ENCODE peak calls at places on chromosomes 1 and 21, in nine cellular contexts. X, O, Q, L, K, N, P, F and S are unnamed samples.

GRCh38 chr1:2632561-2633361 is at the start of gene MMEL1:
- DNase-seq in X (no peak), O (no peak), Q (no peak), L (no peak), K (no peak), N (no peak), P (no peak), F (no peak), S (no peak)

GRCh38 chr1:106268070-106268469 is 788.4 kb upstream of the PRMT6 start:
- DNase-seq in X (no peak), O (peak), Q (no peak), L (no peak), K (no peak), N (no peak), P (no peak), F (no peak), S (no peak)

GRCh38 chr1:166852918-166853317 is 13.6 kb downstream of the POGK start:
- DNase-seq in X (no peak), O (no peak), Q (no peak), L (no peak), K (no peak), N (no peak), P (no peak), F (no peak), S (no peak)

GRCh38 chr1:17239420-17239819 is 9.5 kb upstream of the PADI3 start:
- DNase-seq in X (peak), O (peak), Q (peak), L (peak), K (no peak), N (no peak), P (peak), F (peak), S (peak)

GRCh38 chr1:3359346-3360157 is 94.9 kb upstream of the ARHGEF16 start:
- DNase-seq in X (no peak), O (no peak), Q (no peak), L (no peak), K (no peak), N (no peak), P (no peak), F (no peak), S (no peak)

GRCh38 chr1:32538887-32539583 is at the start of gene ZBTB8A:
- DNase-seq in X (no peak), O (no peak), Q (peak), L (peak), K (no peak), N (no peak), P (peak), F (no peak), S (peak)

GRCh38 chr1:108503062-108503740 is 53.1 kb downstream of the NBPF6 start:
- DNase-seq in X (no peak), O (no peak), Q (no peak), L (peak), K (no peak), N (no peak), P (peak), F (no peak), S (peak)

GRCh38 chr1:65393345-65393744 is 27.1 kb upstream of the LEPR start:
- DNase-seq in X (peak), O (no peak), Q (peak), L (peak), K (no peak), N (no peak), P (peak), F (no peak), S (peak)

GRCh38 chr1:10932088-10932487 is 80.4 kb upstream of the TARDBP start:
- DNase-seq in X (no peak), O (no peak), Q (no peak), L (no peak), K (no peak), N (no peak), P (no peak), F (no peak), S (no peak)

GRCh38 chr1:169288011-169288414 is 79.6 kb downstream of the NME7 start:
- DNase-seq in X (no peak), O (no peak), Q (no peak), L (peak), K (no peak), N (no peak), P (no peak), F (no peak), S (peak)

GRCh38 chr1:31886866-31887265 is 51.3 kb downstream of the PTP4A2 start:
- DNase-seq in X (no peak), O (no peak), Q (no peak), L (no peak), K (no peak), N (no peak), P (no peak), F (no peak), S (no peak)

GRCh38 chr1:40844887-40845878 is 17.0 kb downstream of the CITED4 start:
- DNase-seq in X (no peak), O (no peak), Q (no peak), L (no peak), K (no peak), N (no peak), P (no peak), F (no peak), S (no peak)

GRCh38 chr1:231707407-231707806 is 80.8 kb downstream of the DISC1 start:
- DNase-seq in X (no peak), O (no peak), Q (no peak), L (no peak), K (no peak), N (no peak), P (no peak), F (no peak), S (no peak)

GRCh38 chr1:38235705-38236104 is 189.1 kb upstream of the POU3F1 start:
- DNase-seq in X (peak), O (no peak), Q (no peak), L (peak), K (no peak), N (no peak), P (peak), F (no peak), S (peak)

GRCh38 chr21:44331650-44332306 is 7.4 kb downstream of the CFAP410 start:
- DNase-seq in X (peak), O (no peak), Q (no peak), L (no peak), K (no peak), N (no peak), P (no peak), F (no peak), S (peak)

GRCh38 chr1:182739545-182739944 is 50.0 kb upstream of the NPL start:
- DNase-seq in X (no peak), O (no peak), Q (no peak), L (no peak), K (no peak), N (no peak), P (no peak), F (peak), S (no peak)

GRCh38 chr1:64569376-64569775 is 99.4 kb downstream of the CACHD1 start:
- DNase-seq in X (no peak), O (no peak), Q (no peak), L (no peak), K (no peak), N (no peak), P (no peak), F (no peak), S (no peak)

GRCh38 chr21:34603002-34603709 is 11.8 kb downstream of the RCAN1 start:
- DNase-seq in X (peak), O (peak), Q (peak), L (peak), K (no peak), N (peak), P (peak), F (peak), S (peak)

GRCh38 chr1:99503276-99503747 is 142.6 kb upstream of the PALMD start:
- DNase-seq in X (peak), O (no peak), Q (no peak), L (peak), K (no peak), N (no peak), P (no peak), F (no peak), S (peak)

GRCh38 chr1:36070349-36070748 is 13.5 kb upstream of the TEKT2 start:
- DNase-seq in X (no peak), O (no peak), Q (no peak), L (no peak), K (no peak), N (no peak), P (no peak), F (no peak), S (no peak)

GRCh38 chr1:214123061-214123784 is 135.4 kb downstream of the PROX1 start:
- DNase-seq in X (peak), O (peak), Q (peak), L (peak), K (no peak), N (no peak), P (peak), F (peak), S (peak)

GRCh38 chr1:35572296-35572695 is 818 bp upstream of the TFAP2E start:
- DNase-seq in X (no peak), O (no peak), Q (no peak), L (no peak), K (no peak), N (no peak), P (no peak), F (no peak), S (no peak)

GRCh38 chr1:189693140-189693539 is 784.5 kb downstream of the BRINP3 start:
- DNase-seq in X (no peak), O (no peak), Q (no peak), L (peak), K (no peak), N (no peak), P (no peak), F (no peak), S (no peak)

GRCh38 chr1:99682291-99682751 is 36.4 kb downstream of the PALMD start:
- DNase-seq in X (peak), O (no peak), Q (no peak), L (peak), K (no peak), N (no peak), P (peak), F (no peak), S (peak)